ENCODE peak calls at places on chromosomes 12 and 14, in four cellular contexts. I is stimulated activated CD8-positive, alpha-beta memory T cell treated with anti-CD3 and anti-CD28 coated beads, Interleukin-12 subunit alpha, Interleukin-12 subunit beta, amount 100 ng/mL, for 1 hour; G is NCI-H774; H is HEK293T. S is an unnamed sample.

GRCh38 chr14:78997811-78998210 is 827.6 kb downstream of the NRXN3 start:
- DNase-seq in H (no peak), I (no peak), G (no peak), S (no peak)

GRCh38 chr12:8577879-8578278 is 34.8 kb downstream of the AICDA start:
- DNase-seq in H (no peak), G (no peak), I (no peak), S (no peak)

GRCh38 chr12:124694846-124695497 is 127.6 kb upstream of the NCOR2 start:
- DNase-seq in G (no peak), H (no peak), I (no peak), S (no peak)

GRCh38 chr14:100498068-100498467 is 89.1 kb downstream of the BEGAIN start:
- DNase-seq in H (no peak), I (no peak), G (no peak), S (no peak)

GRCh38 chr14:95875831-95876768 is 532 bp upstream of the TUNAR start:
- DNase-seq in H (peak), I (no peak), G (peak), S (no peak)

GRCh38 chr14:77275041-77275854 is 4.2 kb upstream of the NGB start:
- DNase-seq in G (no peak), H (no peak), I (no peak), S (no peak)

GRCh38 chr14:64675246-64675645 is 29.0 kb upstream of the PLEKHG3 start:
- DNase-seq in G (no peak), H (no peak), I (no peak), S (no peak)

GRCh38 chr14:100072783-100073346 is 7.6 kb downstream of the EVL start:
- DNase-seq in H (no peak), I (no peak), G (no peak), S (no peak)

GRCh38 chr12:115752913-115753726 is 524.4 kb downstream of the MED13L start:
- DNase-seq in I (no peak), G (peak), H (peak), S (no peak)

GRCh38 chr14:59343585-59343984 is 121.6 kb downstream of the GPR135 start:
- DNase-seq in H (no peak), G (no peak), I (no peak), S (no peak)

S was measured in natural killer cell treated with Interleukin-12 subunit alpha and Interleukin-12 subunit beta and Interleukin-15 and Interleukin-18, amount 100 ng/mL, for 72 hours.